ENCODE peak calls at places on chromosomes 6 and 20, in ten cellular contexts. B is HCT116, Y is SJSA1, H is adrenal gland, X is A549, F is fibroblast of lung, U is mesendoderm, J is GM23338, W is GM23248, Z is MM.1S. K is an unnamed sample. For H3K4me1, the result is how much of the 10 kb centered on the place peaks cover.

GRCh38 chr6:132060591-132060990 is 109.4 kb upstream of the CCN2 start:
- DNase-seq in B (no peak), Y (no peak), H (no peak), X (no peak), F (peak), U (no peak), J (no peak), W (peak), Z (no peak), K (no peak)

GRCh38 chr6:62367601-62368000 is 81.6 kb upstream of the KHDRBS2 start:
- DNase-seq in B (no peak), Y (no peak), H (no peak), X (no peak), F (no peak), U (no peak), J (no peak), W (no peak), Z (peak), K (no peak)

GRCh38 chr20:57097245-57097935 is 169.1 kb downstream of the BMP7 start:
- DNase-seq in B (no peak), Y (no peak), H (no peak), X (no peak), F (no peak), U (no peak), J (no peak), W (no peak), Z (no peak), K (no peak)

GRCh38 chr20:33021879-33022732 is 9.3 kb upstream of the BPIFB6 start:
- DNase-seq in B (no peak), Y (no peak), H (no peak), X (no peak), F (no peak), U (no peak), J (no peak), W (no peak), Z (no peak), K (no peak)

GRCh38 chr6:4134841-4135664 is at the start of gene ECI2:
- DNase-seq in B (no peak), Y (peak), H (peak), X (peak), F (peak), U (peak), J (peak), W (peak), Z (peak), K (peak)

GRCh38 chr20:15760217-15760567 is 813.1 kb downstream of the KIF16B start:
- DNase-seq in B (no peak), Y (no peak), H (no peak), X (no peak), F (no peak), U (no peak), J (no peak), W (peak), Z (no peak), K (no peak)

GRCh38 chr6:139839506-139840156 is 465.2 kb upstream of the CITED2 start:
- DNase-seq in B (no peak), Y (no peak), H (peak), X (no peak), F (no peak), U (no peak), J (no peak), W (peak), Z (no peak), K (peak)

GRCh38 chr20:51059862-51060261 is 37.0 kb upstream of the KCNG1 start:
- DNase-seq in B (no peak), Y (no peak), H (no peak), X (no peak), F (peak), U (no peak), J (no peak), W (peak), Z (no peak), K (no peak)

GRCh38 chr6:108437821-108438220 is 122.9 kb upstream of the FOXO3 start:
- DNase-seq in B (no peak), Y (no peak), H (no peak), X (no peak), F (peak), U (no peak), J (no peak), W (peak), Z (no peak), K (no peak)

GRCh38 chr6:138275976-138276375 is 57.7 kb upstream of the PBOV1 start:
- DNase-seq in B (no peak), Y (no peak), H (no peak), X (no peak), F (no peak), U (peak), J (peak), W (no peak), Z (no peak), K (no peak)

GRCh38 chr6:87558446-87558845 is 31.3 kb downstream of the RARS2 start:
- DNase-seq in B (no peak), Y (no peak), H (no peak), X (no peak), F (peak), U (no peak), J (no peak), W (no peak), Z (no peak), K (no peak)

GRCh38 chr6:54800201-54800600 is 46.4 kb upstream of the FAM83B start:
- DNase-seq in B (no peak), Y (no peak), H (no peak), X (no peak), F (no peak), U (no peak), J (no peak), W (no peak), Z (no peak), K (no peak)

GRCh38 chr20:23327617-23328333 is 22.8 kb upstream of the NXT1 start:
- DNase-seq in B (no peak), Y (no peak), H (no peak), X (no peak), F (no peak), U (no peak), J (no peak), W (no peak), Z (no peak), K (no peak)

GRCh38 chr20:35561268-35561667 is 19.4 kb downstream of the ERGIC3 start:
- DNase-seq in B (no peak), Y (peak), H (peak), X (peak), F (peak), U (peak), J (peak), W (peak), Z (peak), K (no peak)

GRCh38 chr6:163338671-163339405 is 75.7 kb upstream of the QKI start:
- DNase-seq in B (no peak), Y (peak), H (peak), X (no peak), F (peak), U (no peak), J (peak), W (peak), Z (no peak), K (peak)

DNA sequence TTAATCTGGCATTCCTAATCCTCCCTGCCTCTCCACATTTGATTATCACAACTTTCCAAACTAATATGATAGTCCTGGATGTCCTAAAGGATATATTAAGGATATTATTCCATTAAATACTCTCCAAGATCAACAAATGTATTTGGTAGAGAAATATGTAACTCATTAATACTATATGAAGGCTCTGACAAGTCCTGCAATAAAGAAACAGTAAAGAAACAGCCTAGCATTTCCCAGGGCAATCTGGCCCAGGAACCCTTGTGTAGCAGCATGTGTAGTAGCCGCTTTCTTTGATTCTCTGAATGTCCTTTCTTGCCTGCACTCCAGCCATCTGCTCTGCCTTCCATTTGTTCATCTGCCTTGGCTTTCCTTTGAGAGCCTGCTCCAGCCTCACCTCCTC is 23.7 kb downstream of the TRAM2 start:
- DNase-seq in B (no peak), Y (no peak), H (no peak), X (no peak), F (no peak), U (no peak), J (no peak), W (no peak), Z (no peak), K (no peak)
- H3K4me1 ChIP-seq in B (under half), Y (half or more), H (under half), X (half or more), F (half or more), U (under half), J (under half), W (half or more), Z (half or more), K (under half)

GRCh38 chr6:33927112-33927511 is 123.3 kb upstream of the MLN start:
- DNase-seq in B (no peak), Y (no peak), H (no peak), X (no peak), F (no peak), U (no peak), J (peak), W (peak), Z (no peak), K (no peak)
- H3K27ac ChIP-seq in B (no peak), Y (no peak), H (no peak), X (no peak), F (no peak), U (no peak), J (no peak), W (peak), Z (no peak), K (no peak)

GRCh38 chr6:47160702-47161101 is 118.6 kb upstream of the ADGRF1 start:
- DNase-seq in B (no peak), Y (no peak), H (no peak), X (no peak), F (no peak), U (no peak), J (no peak), W (no peak), Z (no peak), K (no peak)
- H3K4me1 ChIP-seq in B (under half), Y (under half), H (under half), X (under half), F (under half), U (under half), J (under half), W (under half), Z (under half), K (under half)

DNA sequence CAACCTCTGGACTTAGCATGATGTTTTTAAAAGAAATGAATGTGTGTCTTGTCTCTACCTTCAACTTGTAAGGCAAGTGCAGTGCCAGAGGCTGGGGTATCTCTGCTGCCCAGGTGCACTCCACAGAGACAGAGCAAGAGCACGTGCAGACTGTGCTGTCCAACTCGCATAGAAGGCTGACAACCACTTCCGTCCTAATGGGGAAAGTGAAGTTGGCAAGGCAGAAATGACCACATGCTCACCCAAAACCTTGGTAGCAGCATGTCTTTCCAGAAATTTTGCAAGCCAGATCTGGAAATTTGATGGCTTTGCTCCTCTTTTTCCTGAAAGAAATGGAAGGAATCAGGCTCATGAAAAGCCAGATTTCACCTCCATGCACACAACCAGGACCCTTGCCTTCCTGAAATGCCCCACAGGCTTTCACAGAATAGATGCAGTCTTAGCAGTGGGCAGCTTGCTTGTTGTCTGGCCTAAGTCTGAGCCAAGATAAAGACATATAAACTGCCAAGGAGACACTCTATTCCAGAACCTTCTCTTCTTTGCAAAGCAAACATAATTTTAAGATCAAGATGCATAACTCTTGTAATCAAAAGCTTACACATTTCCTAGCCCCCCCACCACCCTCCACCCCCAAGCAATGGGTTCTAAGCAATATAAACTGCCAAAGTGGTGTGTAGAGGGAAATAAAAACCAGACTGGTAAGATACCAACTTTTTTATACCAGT is 26.8 kb downstream of the SLC22A3 start:
- DNase-seq in B (no peak), Y (no peak), H (no peak), X (no peak), F (no peak), U (no peak), J (no peak), W (no peak), Z (no peak), K (no peak)
- H3K27ac ChIP-seq in B (no peak), Y (no peak), H (no peak), X (peak), F (no peak), U (no peak), J (no peak), W (no peak), Z (no peak), K (no peak)

DNA sequence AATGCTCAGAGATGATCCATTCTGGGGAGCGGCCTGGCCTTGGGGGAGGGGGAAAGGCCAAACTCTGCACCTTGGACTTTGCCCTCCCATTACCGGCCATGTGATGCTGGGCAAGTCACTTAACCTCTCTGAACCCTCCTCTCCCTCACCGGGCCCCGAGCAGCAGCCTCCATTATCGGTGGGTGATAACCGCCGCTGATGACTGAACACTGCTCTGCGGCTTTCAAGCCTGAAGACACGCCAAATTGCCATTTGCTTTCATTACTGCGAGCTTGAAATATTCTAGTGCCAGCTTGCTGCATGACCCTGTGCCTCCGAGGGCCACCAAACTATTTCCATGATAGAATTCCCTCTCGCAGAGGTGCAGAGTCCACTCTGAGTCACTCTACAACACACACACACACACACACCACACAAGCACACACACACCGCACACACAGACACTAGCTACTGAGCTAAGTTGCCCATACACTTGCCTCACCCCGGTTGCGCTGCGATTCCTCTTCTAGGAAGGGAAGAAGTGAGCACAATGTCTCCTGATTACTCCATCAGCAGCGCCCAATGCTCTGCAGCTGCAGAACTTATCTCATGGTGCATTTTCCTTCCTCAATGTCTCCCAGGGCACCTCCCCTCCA is 20.6 kb upstream of the SIRPA start:
- DNase-seq in B (no peak), Y (no peak), H (no peak), X (no peak), F (peak), U (no peak), J (no peak), W (no peak), Z (no peak), K (no peak)
- H3K4me1 ChIP-seq in B (under half), Y (under half), H (under half), X (under half), F (under half), U (under half), J (under half), W (under half), Z (under half), K (under half)

K was measured in gastrocnemius medialis.